ENCODE peak calls at places on chromosome X, in seven cellular contexts. O is fibroblast of pulmonary artery; X is A549; W is hepatocyte; E is cardiac fibroblast; Z is activated CD8-positive, alpha-beta T cell treated with anti-CD3 and anti-CD28 coated beads for 36 hours; N is esophagus muscularis mucosa. V is an unnamed sample.

GRCh38 chrX:133523094-133523493 is 107.8 kb upstream of the GPC4 start:
- DNase-seq in O (no peak), W (no peak), X (no peak), Z (no peak), E (no peak), N (no peak), V (no peak)

GRCh38 chrX:68808686-68809357 is 20.0 kb upstream of the EFNB1 start:
- DNase-seq in O (peak), X (peak), E (peak), N (no peak), W (no peak), Z (no peak), V (no peak)

GRCh38 chrX:120781416-120781815 is 94.2 kb downstream of the CT47B1 start:
- DNase-seq in O (peak), W (no peak), E (peak), Z (no peak), N (no peak), X (no peak), V (no peak)

GRCh38 chrX:34893741-34894140 is 48.9 kb upstream of the FAM47B start:
- DNase-seq in W (no peak), X (no peak), Z (no peak), E (no peak), N (no peak), O (peak), V (no peak)

GRCh38 chrX:115408736-115409390 is 119.3 kb downstream of the LUZP4 start:
- DNase-seq in Z (no peak), E (peak), O (peak), W (no peak), N (no peak), X (no peak), V (no peak)

GRCh38 chrX:104987063-104987462 is 233.4 kb downstream of the TEX13A start:
- DNase-seq in O (peak), W (no peak), N (no peak), Z (no peak), E (no peak), X (no peak), V (no peak)

GRCh38 chrX:63675716-63676115 is 109.3 kb downstream of the ARHGEF9 start:
- DNase-seq in E (no peak), Z (no peak), X (no peak), O (no peak), N (no peak), W (no peak), V (no peak)

GRCh38 chrX:22345884-22346283 is 73.2 kb downstream of the CBLL2 start:
- DNase-seq in E (peak), X (no peak), Z (no peak), N (no peak), W (no peak), O (no peak), V (no peak)

GRCh38 chrX:115322375-115322774 is 32.9 kb downstream of the LUZP4 start:
- DNase-seq in X (no peak), O (no peak), W (no peak), N (no peak), E (no peak), Z (no peak), V (no peak)

GRCh38 chrX:136608295-136608933 is 39.5 kb upstream of the CD40LG start:
- DNase-seq in Z (peak), X (peak), W (no peak), N (no peak), O (peak), E (peak), V (no peak)
- TF ChIP-seq CTCF in Z (peak), X (peak), W (peak), N (peak), O (peak), E (peak), V (peak)

GRCh38 chrX:139832728-139833309 is 100.0 kb downstream of the ATP11C start:
- DNase-seq in N (no peak), W (no peak), E (no peak), X (no peak), Z (no peak), O (no peak), V (no peak)
- TF ChIP-seq CTCF in N (no peak), W (no peak), E (no peak), X (no peak), Z (no peak), O (no peak), V (no peak)

GRCh38 chrX:145410622-145411021 is 163.3 kb downstream of the SPANXN1 start:
- DNase-seq in E (no peak), W (no peak), N (no peak), X (no peak), O (no peak), Z (no peak), V (no peak)

DNA sequence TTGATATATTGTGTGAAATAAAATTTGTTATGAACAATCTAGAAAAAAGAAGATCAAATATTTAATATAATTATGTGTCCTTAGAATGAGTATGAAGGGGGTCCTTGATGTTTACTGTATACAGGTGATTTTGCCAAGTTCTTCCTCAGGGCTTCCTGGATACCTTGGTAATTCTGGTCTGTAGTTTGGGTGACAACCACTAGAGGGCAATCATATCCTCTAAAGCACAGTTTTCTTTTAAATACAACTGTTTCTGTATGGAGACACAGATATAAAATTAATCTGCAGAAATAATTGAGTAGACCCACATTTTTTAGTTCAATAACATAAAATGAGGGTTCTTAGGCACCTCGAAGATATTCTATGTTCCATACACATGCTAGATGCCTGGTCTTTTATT is 157.7 kb downstream of the SPANXN1 start:
- DNase-seq in X (peak), N (no peak), Z (peak), W (peak), O (peak), E (peak), V (no peak)
- TF ChIP-seq CTCF in X (peak), N (peak), Z (peak), W (peak), O (peak), E (peak), V (peak)

GRCh38 chrX:17372052-17372451 is 2.9 kb upstream of the NHS start:
- DNase-seq in Z (no peak), W (no peak), O (no peak), X (no peak), E (no peak), N (no peak), V (no peak)
- TF ChIP-seq CTCF in Z (no peak), W (no peak), O (no peak), X (no peak), E (no peak), N (no peak), V (no peak)

GRCh38 chrX:46554942-46555341 is 9.7 kb upstream of the ZNF674 start:
- DNase-seq in W (no peak), Z (no peak), N (no peak), E (peak), X (peak), O (peak), V (no peak)
- TF ChIP-seq CTCF in W (peak), Z (no peak), N (peak), E (peak), X (peak), O (peak), V (peak)

GRCh38 chrX:153728095-153728494 is 3.4 kb downstream of the ABCD1 start:
- DNase-seq in E (no peak), Z (no peak), X (no peak), N (no peak), W (no peak), O (no peak), V (no peak)
- TF ChIP-seq CTCF in E (no peak), Z (no peak), X (no peak), N (no peak), W (no peak), O (no peak), V (peak)